ENCODE peak calls at places on chromosome 13, in five cellular contexts. R, H, K, M and N are unnamed samples.
A peak's percentile ranks its signal among the peaks of the same experiment; 100 is the strongest.

GRCh38 chr13:71137106-71137505 is 729.9 kb downstream of the DACH1 start:
- DNase-seq in K (no peak), H (no peak), R (no peak), M (no peak), N (no peak)

GRCh38 chr13:28499579-28499978 is 4.7 kb upstream of the FLT1 start:
- DNase-seq in M (no peak), K (no peak), R (no peak), H (no peak), N (peak; percentile 41)

GRCh38 chr13:110559429-110559943 is 2.0 kb downstream of the RAB20 start:
- DNase-seq in K (peak; percentile 37), R (no peak), M (peak; percentile 15), H (no peak), N (peak; percentile 49)

GRCh38 chr13:72637561-72637960 is 89.9 kb downstream of the MZT1 start:
- DNase-seq in R (no peak), M (no peak), H (no peak), K (no peak), N (no peak)

GRCh38 chr13:73235385-73235784 is 176.6 kb downstream of the KLF5 start:
- DNase-seq in K (no peak), R (no peak), M (peak; percentile 72), H (no peak), N (no peak)

GRCh38 chr13:30364133-30364532 is 56.8 kb upstream of the KATNAL1 start:
- DNase-seq in K (no peak), H (no peak), M (no peak), R (no peak), N (no peak)

GRCh38 chr13:28476919-28477708 is 17.8 kb downstream of the FLT1 start:
- DNase-seq in K (no peak), R (no peak), M (no peak), H (no peak), N (no peak)

GRCh38 chr13:106291006-106291405 is 244.5 kb downstream of the EFNB2 start:
- DNase-seq in M (peak; percentile 47), K (no peak), R (no peak), H (no peak), N (peak; percentile 69)

GRCh38 chr13:32951580-32951979 is 64.6 kb upstream of the KL start:
- DNase-seq in R (no peak), H (no peak), K (no peak), M (no peak), N (no peak)

GRCh38 chr13:23715762-23716235 is 145.6 kb downstream of the TNFRSF19 start:
- DNase-seq in M (no peak), H (no peak), R (no peak), K (no peak), N (peak; percentile 36)

GRCh38 chr13:87089391-87089790 is 581.8 kb upstream of the SLITRK5 start:
- DNase-seq in K (no peak), H (peak; percentile 0), M (peak; percentile 78), R (no peak), N (peak; percentile 72)

GRCh38 chr13:99087954-99088491 is 110.2 kb upstream of the DOCK9 start:
- DNase-seq in R (no peak), K (peak; percentile 12), M (no peak), H (no peak), N (no peak)

GRCh38 chr13:39765801-39766463 is 110.5 kb downstream of the COG6 start:
- DNase-seq in R (no peak), M (peak; percentile 56), H (no peak), K (peak; percentile 26), N (peak; percentile 23)

GRCh38 chr13:44592448-44592847 is 16.3 kb upstream of the TSC22D1 start:
- DNase-seq in K (no peak), H (no peak), R (no peak), M (no peak), N (no peak)

GRCh38 chr13:28314879-28315278 is 176.5 kb downstream of the PAN3 start:
- DNase-seq in H (no peak), M (no peak), R (no peak), K (no peak), N (no peak)

GRCh38 chr13:98397221-98397620 is 179.7 kb downstream of the STK24 start:
- DNase-seq in K (no peak), M (peak; percentile 32), R (no peak), H (no peak), N (peak; percentile 28)

GRCh38 chr13:108218044-108218974 is at the start of gene ABHD13:
- DNase-seq in K (peak; percentile 91), M (peak; percentile 94), H (peak; percentile 37), R (peak; percentile 68), N (peak; percentile 94)

GRCh38 chr13:108213946-108214345 is 1.4 kb downstream of the LIG4 start:
- DNase-seq in H (no peak), R (no peak), K (no peak), M (no peak), N (no peak)

GRCh38 chr13:108214511-108215383 is 589 bp downstream of the LIG4 start:
- DNase-seq in R (no peak), H (no peak), M (no peak), K (peak; percentile 11), N (no peak)

GRCh38 chr13:108212901-108213300 is 2.4 kb downstream of the LIG4 start:
- DNase-seq in R (no peak), K (no peak), H (no peak), M (no peak), N (no peak)

DNA sequence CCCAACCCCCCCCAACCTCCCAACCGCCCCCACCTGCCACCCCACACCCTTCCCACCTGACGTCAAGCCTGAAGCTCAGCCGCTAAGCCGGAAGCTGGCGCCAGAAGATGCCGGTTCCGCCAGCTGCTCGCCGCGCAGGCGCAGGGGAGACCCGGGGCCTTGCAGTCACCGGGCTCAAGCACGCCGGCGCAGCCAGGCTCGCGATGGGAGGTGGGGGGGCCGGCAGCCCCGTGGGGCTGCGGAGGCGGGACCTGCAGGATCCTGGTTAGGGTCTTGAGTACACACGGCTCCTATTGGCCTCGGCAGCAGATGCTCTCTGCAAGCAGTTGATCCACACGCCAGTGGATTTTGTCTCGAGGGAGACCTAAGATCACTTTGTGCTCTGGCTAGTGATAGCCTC is at the start of gene LIG4:
- DNase-seq in R (peak; percentile 35), H (peak; percentile 55), K (peak; percentile 91), M (peak; percentile 94), N (peak; percentile 91)
- TF ChIP-seq CTCF in R (no peak), H (no peak), K (no peak), M (no peak), N (no peak)

GRCh38 chr13:26482451-26483197 is 74.9 kb upstream of the WASF3 start:
- DNase-seq in H (peak; percentile 13), R (peak; percentile 30), K (peak; percentile 62), M (peak; percentile 76), N (peak; percentile 82)
- H3K4me3 ChIP-seq in H (no peak overlapping the region), R (no peak overlapping the region), K (no peak overlapping the region), M (no peak overlapping the region), N (no peak overlapping the region)

GRCh38 chr13:96925466-96925865 is 68.8 kb downstream of the OXGR1 start:
- DNase-seq in M (no peak), K (no peak), R (no peak), H (no peak), N (no peak)

GRCh38 chr13:96925869-96926628 is 68.2 kb downstream of the OXGR1 start:
- DNase-seq in H (no peak), R (no peak), M (no peak), K (no peak), N (no peak)
- TF ChIP-seq CTCF in H (no peak), R (no peak), M (no peak), K (no peak), N (no peak)

GRCh38 chr13:38705351-38705750 is 18.5 kb downstream of the FREM2 start:
- DNase-seq in R (no peak), K (no peak), H (no peak), M (no peak), N (no peak)
- H3K4me3 ChIP-seq in R (no peak overlapping the region), K (no peak overlapping the region), H (no peak overlapping the region), M (no peak overlapping the region), N (no peak overlapping the region)

GRCh38 chr13:96811049-96811448 is 183.2 kb downstream of the OXGR1 start:
- DNase-seq in R (no peak), H (no peak), M (no peak), K (no peak), N (no peak)

GRCh38 chr13:96810104-96810503 is 184.2 kb downstream of the OXGR1 start:
- DNase-seq in R (no peak), K (no peak), H (no peak), M (no peak), N (no peak)

GRCh38 chr13:96806750-96807149 is 187.5 kb downstream of the OXGR1 start:
- DNase-seq in K (no peak), R (no peak), H (no peak), M (no peak), N (no peak)

GRCh38 chr13:96804186-96804585 is 190.1 kb downstream of the OXGR1 start:
- DNase-seq in M (no peak), K (no peak), R (no peak), H (no peak), N (no peak)

DNA sequence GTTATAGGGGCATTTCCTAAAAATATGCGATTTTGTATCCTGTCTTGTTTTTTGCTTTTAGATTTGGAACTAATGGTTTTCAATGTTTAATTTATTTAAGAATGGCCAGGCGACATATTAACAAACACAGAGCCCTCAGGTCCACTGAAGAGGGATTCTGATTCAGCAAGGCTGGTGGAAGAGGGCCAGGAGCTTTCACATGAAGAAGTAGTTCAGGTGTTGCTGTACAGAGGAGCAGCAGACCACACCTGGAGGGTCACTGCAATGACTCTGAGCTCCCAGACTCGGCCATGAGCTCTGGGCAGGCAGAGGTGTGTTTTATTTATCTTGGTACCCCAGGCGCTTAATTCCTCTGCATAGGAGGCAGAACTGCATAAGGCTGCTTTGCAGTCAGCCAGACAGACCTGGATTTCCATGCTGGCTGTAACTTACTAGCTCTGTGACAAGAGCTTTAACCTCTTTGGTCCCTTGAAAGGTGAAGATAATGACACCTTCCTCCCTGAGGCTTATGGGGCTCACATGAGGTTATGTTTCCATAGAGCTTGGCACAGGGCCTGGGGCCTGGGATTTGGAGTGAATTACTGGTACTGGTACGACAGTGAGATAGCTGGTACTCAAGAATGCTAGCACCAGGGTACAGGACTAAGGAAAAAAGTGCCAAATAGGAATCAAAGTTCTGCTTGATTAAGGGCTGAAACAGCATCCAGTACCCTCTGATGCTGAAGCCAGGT is 184.7 kb downstream of the OXGR1 start:
- DNase-seq in M (no peak), R (no peak), K (peak; percentile 17), H (no peak), N (no peak)
- TF ChIP-seq CTCF in M (no peak), R (no peak), K (no peak), H (no peak), N (no peak)